ENCODE peak calls at places on chromosomes 4 and X, in six cellular contexts. B is activated T-cell treated with anti-CD3 and anti-CD28 coated beads, Interleukin-2, amount 50 U/mL, for 4 hours; V is naive thymus-derived CD4-positive, alpha-beta T cell; X is left colon; M is activated B cell treated with CpG ODN at 0.5 μM for 24 hours; Y is Right ventricle myocardium inferior. S is an unnamed sample.

GRCh38 chr4:84050014-84050413 is 449.1 kb downstream of the NKX6-1 start:
- ATAC-seq in B (no peak), V (no peak), X (no peak), M (no peak), Y (no peak), S (no peak)

GRCh38 chrX:108299101-108299591 is 139.1 kb downstream of the COL4A6 start:
- ATAC-seq in B (no peak), V (no peak), X (no peak), M (no peak), Y (no peak), S (no peak)

GRCh38 chr4:79820427-79820826 is 252.6 kb downstream of the ANTXR2 start:
- ATAC-seq in B (peak), V (peak), X (no peak), M (no peak), Y (no peak), S (no peak)

GRCh38 chr4:47785196-47785595 is 52.7 kb downstream of the CORIN start:
- ATAC-seq in B (no peak), V (no peak), X (no peak), M (no peak), Y (peak), S (no peak)

GRCh38 chr4:85778809-85779124 is 303.8 kb downstream of the ARHGAP24 start:
- ATAC-seq in B (no peak), V (no peak), X (no peak), M (peak), Y (peak), S (peak)

GRCh38 chr4:1754336-1754735 is 33.0 kb downstream of the TACC3 start:
- ATAC-seq in B (no peak), V (no peak), X (no peak), M (no peak), Y (no peak), S (no peak)

GRCh38 chr4:116439330-116439729 is 646.0 kb downstream of the TRAM1L1 start:
- ATAC-seq in B (no peak), V (no peak), X (no peak), M (no peak), Y (no peak), S (no peak)

GRCh38 chrX:103404225-103405008 is 28.1 kb downstream of the BEX3 start:
- ATAC-seq in B (peak), V (peak), X (peak), M (peak), Y (peak), S (peak)

GRCh38 chrX:145910017-145910416 is 92.4 kb downstream of the SLITRK2 start:
- ATAC-seq in B (no peak), V (no peak), X (no peak), M (no peak), Y (no peak), S (no peak)

GRCh38 chrX:21374163-21374993 is at the start of gene CNKSR2:
- ATAC-seq in B (peak), V (peak), X (peak), M (peak), Y (peak), S (peak)

GRCh38 chrX:152061083-152061482 is 77.3 kb downstream of the MAGEA10 start:
- ATAC-seq in B (no peak), V (no peak), X (no peak), M (no peak), Y (no peak), S (no peak)

GRCh38 chr4:168309781-168310180 is 8.8 kb downstream of the DDX60 start:
- ATAC-seq in B (no peak), V (no peak), X (peak), M (no peak), Y (peak), S (no peak)

GRCh38 chrX:40975951-40976350 is 109.3 kb upstream of the USP9X start:
- ATAC-seq in B (no peak), V (no peak), X (no peak), M (no peak), Y (no peak), S (no peak)

GRCh38 chr4:112031712-112032328 is 113.4 kb upstream of the FAM241A start:
- ATAC-seq in B (no peak), V (no peak), X (peak), M (no peak), Y (no peak), S (no peak)

GRCh38 chr4:155025762-155026457 is 182.5 kb upstream of the NPY2R start:
- ATAC-seq in B (no peak), V (no peak), X (peak), M (no peak), Y (no peak), S (no peak)

GRCh38 chr4:14084598-14084997 is 457.1 kb upstream of the BOD1L1 start:
- ATAC-seq in B (no peak), V (no peak), X (no peak), M (no peak), Y (no peak), S (no peak)

GRCh38 chr4:78638324-78639172 is 87.0 kb downstream of the ANXA3 start:
- ATAC-seq in B (no peak), V (no peak), X (no peak), M (peak), Y (no peak), S (no peak)

GRCh38 chr4:56139241-56139827 is 190.6 kb downstream of the CEP135 start:
- ATAC-seq in B (no peak), V (no peak), X (no peak), M (no peak), Y (no peak), S (no peak)

GRCh38 chr4:2047781-2048581 is 11.1 kb upstream of the NAT8L start:
- ATAC-seq in B (no peak), V (no peak), X (no peak), M (no peak), Y (no peak), S (no peak)

GRCh38 chrX:69080912-69081465 is 84.3 kb downstream of the PJA1 start:
- ATAC-seq in B (no peak), V (no peak), X (no peak), M (no peak), Y (no peak), S (no peak)

GRCh38 chr4:673349-674091 is 556 bp downstream of the ATP5ME start:
- ATAC-seq in B (no peak), V (no peak), X (peak), M (no peak), Y (peak), S (peak)

GRCh38 chrX:134782796-134783195 is 124.5 kb upstream of the PLAC1 start:
- ATAC-seq in B (no peak), V (no peak), X (no peak), M (no peak), Y (no peak), S (no peak)

GRCh38 chr4:106355193-106355592 is 13.4 kb downstream of the GIMD1 start:
- ATAC-seq in B (no peak), V (no peak), X (peak), M (no peak), Y (no peak), S (no peak)

S was measured in gastroesophageal sphincter.